ENCODE peak calls at places on chromosomes 5 and 9, in eight cellular contexts. One of them, this sample, is unnamed. For H3K4me1 and H3K36me3, the result is how much of the 10 kb centered on the place peaks cover.

GRCh38 chr5:148376198-148376597 is 7.6 kb upstream of the FBXO38 start:
- DNase-seq in IMR-90: no peak
- DNase-seq in adrenal gland: no peak
- DNase-seq in breast epithelium: no peak
- DNase-seq in aorta: no peak
- DNase-seq in mucosa of descending colon: no peak
- DNase-seq in ovary: no peak
- DNase-seq in fibroblast of lung: no peak
- DNase-seq in this sample: no peak

GRCh38 chr9:91541744-91542143 is 118.1 kb upstream of the NFIL3 start:
- DNase-seq in breast epithelium: no peak
- DNase-seq in ovary: no peak
- DNase-seq in aorta: no peak
- DNase-seq in adrenal gland: no peak
- DNase-seq in IMR-90: peak
- DNase-seq in mucosa of descending colon: no peak
- DNase-seq in fibroblast of lung: peak
- DNase-seq in this sample: no peak

GRCh38 chr9:124624735-124624992 is 117.5 kb upstream of the NR5A1 start:
- DNase-seq in IMR-90: no peak
- DNase-seq in aorta: no peak
- DNase-seq in breast epithelium: no peak
- DNase-seq in adrenal gland: peak
- DNase-seq in fibroblast of lung: no peak
- DNase-seq in ovary: no peak
- DNase-seq in mucosa of descending colon: no peak
- DNase-seq in this sample: no peak

GRCh38 chr9:81430727-81431126 is 258.6 kb downstream of the TLE1 start:
- DNase-seq in breast epithelium: no peak
- DNase-seq in adrenal gland: no peak
- DNase-seq in fibroblast of lung: peak
- DNase-seq in aorta: no peak
- DNase-seq in IMR-90: peak
- DNase-seq in ovary: no peak
- DNase-seq in mucosa of descending colon: no peak
- DNase-seq in this sample: no peak

GRCh38 chr5:124199902-124200301 is 546.5 kb downstream of the ZNF608 start:
- DNase-seq in IMR-90: no peak
- DNase-seq in ovary: no peak
- DNase-seq in breast epithelium: no peak
- DNase-seq in fibroblast of lung: no peak
- DNase-seq in adrenal gland: no peak
- DNase-seq in mucosa of descending colon: no peak
- DNase-seq in aorta: no peak
- DNase-seq in this sample: no peak

GRCh38 chr9:93468763-93469456 is 15.5 kb upstream of the FAM120AOS start:
- DNase-seq in aorta: no peak
- DNase-seq in breast epithelium: no peak
- DNase-seq in fibroblast of lung: peak
- DNase-seq in mucosa of descending colon: no peak
- DNase-seq in IMR-90: peak
- DNase-seq in adrenal gland: no peak
- DNase-seq in ovary: no peak
- DNase-seq in this sample: peak

GRCh38 chr5:83277154-83277553 is 194.4 kb upstream of the VCAN start:
- DNase-seq in breast epithelium: no peak
- DNase-seq in aorta: no peak
- DNase-seq in ovary: no peak
- DNase-seq in mucosa of descending colon: no peak
- DNase-seq in fibroblast of lung: no peak
- DNase-seq in adrenal gland: no peak
- DNase-seq in IMR-90: no peak
- DNase-seq in this sample: no peak

GRCh38 chr9:129175825-129176633 is 2.0 kb downstream of the IER5L start:
- DNase-seq in fibroblast of lung: peak
- DNase-seq in ovary: peak
- DNase-seq in IMR-90: peak
- DNase-seq in mucosa of descending colon: peak
- DNase-seq in breast epithelium: peak
- DNase-seq in adrenal gland: peak
- DNase-seq in aorta: peak
- DNase-seq in this sample: peak

GRCh38 chr5:166369817-166370216 is 1921.6 kb upstream of the WWC1 start:
- DNase-seq in ovary: no peak
- DNase-seq in aorta: no peak
- DNase-seq in breast epithelium: no peak
- DNase-seq in fibroblast of lung: no peak
- DNase-seq in adrenal gland: no peak
- DNase-seq in IMR-90: no peak
- DNase-seq in mucosa of descending colon: no peak
- DNase-seq in this sample: no peak

GRCh38 chr5:103510851-103511553 is 51.6 kb downstream of the NUDT12 start:
- DNase-seq in IMR-90: no peak
- DNase-seq in breast epithelium: no peak
- DNase-seq in aorta: no peak
- DNase-seq in ovary: no peak
- DNase-seq in fibroblast of lung: peak
- DNase-seq in adrenal gland: no peak
- DNase-seq in mucosa of descending colon: no peak
- DNase-seq in this sample: no peak

GRCh38 chr9:122875523-122875922 is 29.6 kb downstream of the RC3H2 start:
- DNase-seq in breast epithelium: no peak
- DNase-seq in mucosa of descending colon: no peak
- DNase-seq in IMR-90: no peak
- DNase-seq in adrenal gland: no peak
- DNase-seq in fibroblast of lung: no peak
- DNase-seq in ovary: no peak
- DNase-seq in aorta: no peak
- DNase-seq in this sample: no peak

GRCh38 chr9:94554439-94555331 is at the start of gene PCAT7:
- DNase-seq in fibroblast of lung: peak
- DNase-seq in aorta: no peak
- DNase-seq in IMR-90: no peak
- DNase-seq in breast epithelium: peak
- DNase-seq in mucosa of descending colon: peak
- DNase-seq in ovary: no peak
- DNase-seq in adrenal gland: peak
- DNase-seq in this sample: peak

GRCh38 chr9:92724528-92725265 is 39.9 kb downstream of the BICD2 start:
- DNase-seq in breast epithelium: no peak
- DNase-seq in ovary: no peak
- DNase-seq in fibroblast of lung: no peak
- DNase-seq in mucosa of descending colon: no peak
- DNase-seq in adrenal gland: peak
- DNase-seq in IMR-90: no peak
- DNase-seq in aorta: peak
- DNase-seq in this sample: peak

GRCh38 chr9:115730845-115731244 is 422.7 kb upstream of the PAPPA start:
- DNase-seq in IMR-90: peak
- DNase-seq in ovary: no peak
- DNase-seq in fibroblast of lung: peak
- DNase-seq in aorta: no peak
- DNase-seq in adrenal gland: no peak
- DNase-seq in mucosa of descending colon: no peak
- DNase-seq in breast epithelium: no peak
- DNase-seq in this sample: no peak

GRCh38 chr9:73200694-73201432 is 49.2 kb downstream of the ANXA1 start:
- DNase-seq in IMR-90: peak
- DNase-seq in ovary: no peak
- DNase-seq in aorta: no peak
- DNase-seq in mucosa of descending colon: no peak
- DNase-seq in fibroblast of lung: peak
- DNase-seq in adrenal gland: no peak
- DNase-seq in breast epithelium: no peak
- DNase-seq in this sample: no peak

GRCh38 chr9:113612828-113613227 is 149.3 kb downstream of the RGS3 start:
- DNase-seq in aorta: peak
- DNase-seq in IMR-90: no peak
- DNase-seq in mucosa of descending colon: no peak
- DNase-seq in adrenal gland: no peak
- DNase-seq in ovary: no peak
- DNase-seq in fibroblast of lung: no peak
- DNase-seq in breast epithelium: no peak
- DNase-seq in this sample: no peak
- H3K4me1 ChIP-seq in aorta: under half
- H3K4me1 ChIP-seq in IMR-90: under half
- H3K4me1 ChIP-seq in mucosa of descending colon: under half
- H3K4me1 ChIP-seq in adrenal gland: under half
- H3K4me1 ChIP-seq in ovary: under half
- H3K4me1 ChIP-seq in fibroblast of lung: under half
- H3K4me1 ChIP-seq in breast epithelium: under half
- H3K4me1 ChIP-seq in this sample: under half

GRCh38 chr9:135087899-135088347 is 455 bp downstream of the OLFM1 start:
- DNase-seq in adrenal gland: no peak
- DNase-seq in fibroblast of lung: no peak
- DNase-seq in IMR-90: no peak
- DNase-seq in ovary: no peak
- DNase-seq in mucosa of descending colon: no peak
- DNase-seq in breast epithelium: no peak
- DNase-seq in aorta: peak
- DNase-seq in this sample: no peak

GRCh38 chr9:135088979-135089847 is 1.7 kb downstream of the OLFM1 start:
- DNase-seq in mucosa of descending colon: no peak
- DNase-seq in fibroblast of lung: no peak
- DNase-seq in aorta: no peak
- DNase-seq in adrenal gland: no peak
- DNase-seq in IMR-90: no peak
- DNase-seq in ovary: no peak
- DNase-seq in breast epithelium: no peak
- DNase-seq in this sample: no peak

GRCh38 chr9:135090081-135090480 is 2.6 kb downstream of the OLFM1 start:
- DNase-seq in fibroblast of lung: no peak
- DNase-seq in adrenal gland: no peak
- DNase-seq in ovary: no peak
- DNase-seq in IMR-90: no peak
- DNase-seq in breast epithelium: no peak
- DNase-seq in aorta: no peak
- DNase-seq in mucosa of descending colon: no peak
- DNase-seq in this sample: no peak

GRCh38 chr9:135087489-135087791 is at the start of gene OLFM1:
- DNase-seq in aorta: peak
- DNase-seq in breast epithelium: peak
- DNase-seq in fibroblast of lung: peak
- DNase-seq in ovary: peak
- DNase-seq in mucosa of descending colon: peak
- DNase-seq in adrenal gland: peak
- DNase-seq in IMR-90: peak
- DNase-seq in this sample: peak

GRCh38 chr9:135088348-135088978 is 995 bp downstream of the OLFM1 start:
- DNase-seq in mucosa of descending colon: no peak
- DNase-seq in ovary: no peak
- DNase-seq in breast epithelium: no peak
- DNase-seq in IMR-90: no peak
- DNase-seq in aorta: no peak
- DNase-seq in fibroblast of lung: no peak
- DNase-seq in adrenal gland: no peak
- DNase-seq in this sample: no peak
- H3K4me3 ChIP-seq in mucosa of descending colon: no peak
- H3K4me3 ChIP-seq in ovary: peak
- H3K4me3 ChIP-seq in breast epithelium: peak
- H3K4me3 ChIP-seq in IMR-90: no peak
- H3K4me3 ChIP-seq in aorta: no peak
- H3K4me3 ChIP-seq in fibroblast of lung: no peak
- H3K4me3 ChIP-seq in adrenal gland: no peak
- H3K4me3 ChIP-seq in this sample: peak

GRCh38 chr5:96726802-96727201 is 64.6 kb downstream of the CAST start:
- DNase-seq in breast epithelium: no peak
- DNase-seq in IMR-90: no peak
- DNase-seq in adrenal gland: no peak
- DNase-seq in fibroblast of lung: no peak
- DNase-seq in mucosa of descending colon: no peak
- DNase-seq in aorta: no peak
- DNase-seq in ovary: no peak
- DNase-seq in this sample: no peak
- H3K36me3 ChIP-seq in breast epithelium: under half
- H3K36me3 ChIP-seq in IMR-90: under half
- H3K36me3 ChIP-seq in adrenal gland: under half
- H3K36me3 ChIP-seq in fibroblast of lung: under half
- H3K36me3 ChIP-seq in mucosa of descending colon: under half
- H3K36me3 ChIP-seq in aorta: under half
- H3K36me3 ChIP-seq in ovary: under half
- H3K36me3 ChIP-seq in this sample: under half

GRCh38 chr5:179504191-179504590 is 46.2 kb upstream of the RUFY1 start:
- DNase-seq in IMR-90: no peak
- DNase-seq in adrenal gland: no peak
- DNase-seq in mucosa of descending colon: no peak
- DNase-seq in ovary: no peak
- DNase-seq in breast epithelium: no peak
- DNase-seq in aorta: no peak
- DNase-seq in fibroblast of lung: no peak
- DNase-seq in this sample: no peak

GRCh38 chr5:179509239-179509638 is 41.1 kb upstream of the RUFY1 start:
- DNase-seq in IMR-90: no peak
- DNase-seq in breast epithelium: no peak
- DNase-seq in aorta: no peak
- DNase-seq in adrenal gland: no peak
- DNase-seq in ovary: no peak
- DNase-seq in mucosa of descending colon: no peak
- DNase-seq in fibroblast of lung: no peak
- DNase-seq in this sample: no peak

GRCh38 chr5:179505636-179506261 is 44.6 kb upstream of the RUFY1 start:
- DNase-seq in IMR-90: no peak
- DNase-seq in breast epithelium: no peak
- DNase-seq in mucosa of descending colon: no peak
- DNase-seq in aorta: peak
- DNase-seq in adrenal gland: no peak
- DNase-seq in fibroblast of lung: no peak
- DNase-seq in ovary: no peak
- DNase-seq in this sample: no peak

GRCh38 chr5:179509845-179510244 is 40.5 kb upstream of the RUFY1 start:
- DNase-seq in fibroblast of lung: no peak
- DNase-seq in aorta: peak
- DNase-seq in breast epithelium: no peak
- DNase-seq in adrenal gland: no peak
- DNase-seq in mucosa of descending colon: no peak
- DNase-seq in IMR-90: no peak
- DNase-seq in ovary: no peak
- DNase-seq in this sample: no peak

GRCh38 chr5:179504600-179505396 is 45.6 kb upstream of the RUFY1 start:
- DNase-seq in ovary: no peak
- DNase-seq in fibroblast of lung: no peak
- DNase-seq in aorta: peak
- DNase-seq in IMR-90: no peak
- DNase-seq in mucosa of descending colon: no peak
- DNase-seq in breast epithelium: no peak
- DNase-seq in adrenal gland: no peak
- DNase-seq in this sample: no peak
- H3K4me1 ChIP-seq in ovary: under half
- H3K4me1 ChIP-seq in fibroblast of lung: under half
- H3K4me1 ChIP-seq in aorta: under half
- H3K4me1 ChIP-seq in IMR-90: under half
- H3K4me1 ChIP-seq in mucosa of descending colon: under half
- H3K4me1 ChIP-seq in breast epithelium: under half
- H3K4me1 ChIP-seq in adrenal gland: under half
- H3K4me1 ChIP-seq in this sample: under half